ENCODE peak calls at places on chromosome 17, in ten cellular contexts. D is astrocyte; K is GM19239; G is brain pericyte; U is activated T-cell treated with anti-CD3 and anti-CD28 coated beads, Interleukin-2, amount 50 U/mL, for 4 hours; V is AG09319; N is stimulated activated CD8-positive, alpha-beta memory T cell treated with anti-CD3 and anti-CD28 coated beads, Interleukin-7, amount 100 ng/mL, for 1 hour; Z is NCI-H345; Y is PC-3; W is stimulated activated CD4-positive, alpha-beta T cell treated with anti-CD3 and anti-CD28 coated beads, Interleukin-2, amount 100 ng/mL, for 24 hours. T is an unnamed sample.

GRCh38 chr17:45261577-45262515 is at the start of gene SPATA32:
- DNase-seq in G (no peak), Y (peak), D (no peak), U (peak), N (no peak), K (peak), Z (no peak), V (no peak), W (peak), T (peak)

GRCh38 chr17:77772461-77772897 is 186.0 kb upstream of the TNRC6C start:
- DNase-seq in Z (no peak), K (peak), G (no peak), W (peak), U (peak), D (peak), V (no peak), N (peak), Y (peak), T (peak)

GRCh38 chr17:40548491-40548981 is 16.7 kb downstream of the CCR7 start:
- DNase-seq in G (no peak), W (peak), Y (no peak), D (no peak), N (no peak), K (no peak), U (no peak), Z (no peak), V (no peak), T (peak)

GRCh38 chr17:57523926-57524634 is 221.0 kb downstream of the CCDC182 start:
- DNase-seq in K (no peak), Z (peak), V (no peak), G (no peak), N (no peak), U (no peak), D (peak), W (no peak), Y (peak), T (peak)

GRCh38 chr17:75367312-75367711 is 38.2 kb downstream of the GRB2 start:
- DNase-seq in U (no peak), Z (no peak), G (no peak), Y (peak), N (no peak), D (peak), K (no peak), W (no peak), V (no peak), T (no peak)

GRCh38 chr17:63571632-63572310 is 21.5 kb downstream of the DCAF7 start:
- DNase-seq in Z (no peak), Y (peak), U (no peak), N (no peak), K (no peak), D (peak), V (peak), W (no peak), G (no peak), T (no peak)

GRCh38 chr17:6506679-6507231 is 49.6 kb downstream of the PITPNM3 start:
- DNase-seq in V (no peak), W (no peak), D (peak), N (no peak), Y (peak), G (no peak), Z (no peak), U (no peak), K (no peak), T (no peak)

GRCh38 chr17:50479522-50480141 is 972 bp downstream of the RSAD1 start:
- DNase-seq in V (peak), W (peak), U (peak), K (peak), D (peak), Y (peak), G (no peak), N (peak), Z (peak), T (peak)

GRCh38 chr17:52789829-52790228 is 631.3 kb upstream of the CA10 start:
- DNase-seq in Z (no peak), K (no peak), N (no peak), V (no peak), Y (no peak), D (no peak), G (no peak), U (no peak), W (no peak), T (no peak)

GRCh38 chr17:69477900-69478266 is 63.4 kb downstream of the MAP2K6 start:
- DNase-seq in V (no peak), Y (no peak), N (no peak), U (no peak), W (no peak), K (no peak), Z (no peak), D (no peak), G (no peak), T (no peak)

GRCh38 chr17:31811021-31811565 is 48.0 kb downstream of the COPRS start:
- DNase-seq in U (no peak), G (no peak), N (no peak), V (no peak), K (no peak), Y (no peak), Z (no peak), D (peak), W (no peak), T (no peak)

GRCh38 chr17:39016193-39017153 is 49.3 kb upstream of the FBXO47 start:
- DNase-seq in W (no peak), Y (no peak), U (no peak), N (no peak), V (no peak), Z (no peak), G (no peak), D (no peak), K (no peak), T (no peak)

GRCh38 chr17:73467651-73468050 is 155.8 kb upstream of the CDC42EP4 start:
- DNase-seq in K (no peak), U (no peak), N (no peak), W (no peak), D (no peak), V (no peak), Y (no peak), Z (no peak), G (no peak), T (no peak)

GRCh38 chr17:65593092-65593869 is 31.8 kb upstream of the AXIN2 start:
- DNase-seq in V (no peak), U (no peak), Y (no peak), Z (no peak), D (no peak), W (no peak), N (no peak), K (no peak), G (no peak), T (no peak)

GRCh38 chr17:32536736-32537646 is 50.2 kb downstream of the CDK5R1 start:
- DNase-seq in K (no peak), Z (no peak), W (no peak), V (no peak), G (no peak), Y (no peak), U (no peak), D (peak), N (no peak), T (no peak)

GRCh38 chr17:40038882-40039513 is 15.2 kb downstream of the MED24 start:
- DNase-seq in D (peak), V (peak), K (no peak), W (no peak), Y (peak), N (no peak), U (no peak), G (no peak), Z (no peak), T (peak)

GRCh38 chr17:37605813-37606505 is 3.3 kb downstream of the SYNRG start:
- DNase-seq in Z (no peak), D (peak), W (no peak), U (peak), G (no peak), N (peak), V (no peak), K (no peak), Y (no peak), T (no peak)

GRCh38 chr17:79205688-79206205 is 131.1 kb downstream of the ENGASE start:
- DNase-seq in N (no peak), U (no peak), G (no peak), Z (no peak), D (no peak), W (no peak), V (no peak), Y (no peak), K (no peak), T (no peak)

GRCh38 chr17:83189673-83190385 is 110.4 kb downstream of the METRNL start:
- DNase-seq in V (peak), N (no peak), D (peak), U (no peak), Z (no peak), K (no peak), G (peak), Y (no peak), W (no peak), T (peak)

GRCh38 chr17:40794466-40794865 is 5.3 kb downstream of the KRT28 start:
- DNase-seq in U (no peak), G (no peak), Z (no peak), W (no peak), V (no peak), D (no peak), N (no peak), K (no peak), Y (no peak), T (no peak)

GRCh38 chr17:73282629-73283028 is 20.9 kb upstream of the CPSF4L start:
- DNase-seq in V (no peak), N (no peak), U (no peak), G (no peak), Z (no peak), Y (no peak), D (no peak), K (no peak), W (no peak), T (no peak)

GRCh38 chr17:74877592-74878543 is 5.1 kb upstream of the FDXR start:
- DNase-seq in U (no peak), V (no peak), K (no peak), Z (peak), G (no peak), Y (peak), N (no peak), W (no peak), D (no peak), T (no peak)

GRCh38 chr17:38463451-38463858 is 35.2 kb downstream of the ARHGAP23 start:
- DNase-seq in K (no peak), G (no peak), N (no peak), D (no peak), Z (no peak), W (no peak), V (no peak), Y (no peak), U (no peak), T (no peak)

GRCh38 chr17:31571124-31571892 is 179.8 kb downstream of the RAB11FIP4 start:
- DNase-seq in K (no peak), G (no peak), Z (no peak), N (no peak), D (peak), V (peak), Y (peak), W (no peak), U (no peak), T (no peak)

GRCh38 chr17:80773243-80773991 is 218.2 kb upstream of the CHMP6 start:
- DNase-seq in W (no peak), Y (no peak), G (no peak), U (no peak), V (no peak), Z (peak), D (no peak), K (no peak), N (no peak), T (peak)

GRCh38 chr17:1628856-1629646 is 417 bp upstream of the SLC43A2 start:
- DNase-seq in Y (peak), Z (peak), W (peak), N (peak), D (peak), U (peak), K (peak), G (peak), V (peak), T (peak)

T was measured in DMS53.